ENCODE peak calls at places on chromosomes 1 and 21, in five cellular contexts. H, P, N, S and O are unnamed samples.

GRCh38 chr1:220157738-220158137 is 63.8 kb downstream of the IARS2 start:
- DNase-seq in P (no peak), S (no peak), N (no peak), H (no peak), O (no peak)

GRCh38 chr21:44626673-44627143 is at the start of gene KRTAP10-9:
- DNase-seq in N (no peak), H (no peak), S (no peak), P (no peak), O (no peak)

GRCh38 chr1:186626969-186627368 is 53.3 kb downstream of the PTGS2 start:
- DNase-seq in P (no peak), H (no peak), S (no peak), N (no peak), O (no peak)

GRCh38 chr1:58887059-58887458 is 103.2 kb upstream of the JUN start:
- DNase-seq in H (no peak), S (no peak), P (no peak), N (no peak), O (no peak)

GRCh38 chr1:159307338-159307737 is 5.2 kb downstream of the FCER1A start:
- DNase-seq in N (no peak), S (no peak), P (no peak), H (no peak), O (no peak)

GRCh38 chr1:228868731-228869024 is 133.4 kb downstream of the RHOU start:
- DNase-seq in H (no peak), N (no peak), P (no peak), S (no peak), O (no peak)

GRCh38 chr1:213988639-213989070 is 882 bp downstream of the PROX1 start:
- DNase-seq in H (no peak), P (no peak), S (no peak), N (no peak), O (no peak)

GRCh38 chr1:223076382-223076781 is 66.7 kb downstream of the TLR5 start:
- DNase-seq in N (peak), P (no peak), H (no peak), S (no peak), O (no peak)

GRCh38 chr1:192609110-192610079 is 26.6 kb upstream of the RGS13 start:
- DNase-seq in P (peak), H (no peak), N (no peak), S (peak), O (no peak)

GRCh38 chr1:36222481-36223372 is 1.5 kb upstream of the THRAP3 start:
- DNase-seq in S (peak), N (no peak), P (no peak), H (no peak), O (no peak)

GRCh38 chr1:80441664-80442063 is 1359.1 kb upstream of the ADGRL2 start:
- DNase-seq in H (no peak), N (no peak), S (no peak), P (no peak), O (no peak)

GRCh38 chr1:20119351-20119750 is at the start of gene PLA2G2D:
- DNase-seq in P (no peak), S (peak), H (no peak), N (no peak), O (no peak)

GRCh38 chr1:61926597-61926996 is 184.3 kb downstream of the PATJ start:
- DNase-seq in P (no peak), H (no peak), S (no peak), N (no peak), O (no peak)

GRCh38 chr21:14096172-14096571 is 114.6 kb downstream of the LIPI start:
- DNase-seq in N (no peak), P (no peak), H (no peak), S (peak), O (no peak)

GRCh38 chr21:14088391-14088790 is 122.4 kb downstream of the LIPI start:
- DNase-seq in N (no peak), S (peak), H (no peak), P (no peak), O (no peak)

GRCh38 chr21:14095021-14095420 is 115.7 kb downstream of the LIPI start:
- DNase-seq in P (no peak), S (peak), N (no peak), H (no peak), O (no peak)

GRCh38 chr21:14096577-14096976 is 114.2 kb downstream of the LIPI start:
- DNase-seq in P (no peak), N (no peak), S (peak), H (no peak), O (no peak)

GRCh38 chr21:14092834-14093560 is 117.8 kb downstream of the LIPI start:
- DNase-seq in N (no peak), H (no peak), P (no peak), S (peak), O (no peak)
- TF ChIP-seq CTCF in N (no peak), H (no peak), P (no peak), S (no peak), O (no peak)

DNA sequence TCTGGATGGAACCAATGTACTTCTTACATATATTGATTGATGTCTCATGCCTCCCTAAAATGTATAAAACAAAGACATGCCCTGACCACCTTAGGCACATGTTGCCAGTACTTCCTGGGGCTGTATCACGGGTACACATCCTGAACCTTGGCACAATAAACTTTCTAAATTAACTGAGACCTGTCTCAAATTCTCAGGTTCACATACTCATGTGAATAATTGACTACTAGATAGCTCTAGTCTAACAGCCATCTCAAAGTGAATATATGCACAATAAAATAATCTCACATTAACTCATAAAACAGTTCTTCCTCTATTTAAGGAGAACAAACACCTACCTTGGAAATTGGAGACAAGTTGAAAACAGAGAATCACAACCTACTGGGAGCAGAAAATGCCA is 5.6 kb downstream of the DNAI4 start:
- DNase-seq in N (no peak), S (no peak), H (no peak), P (no peak), O (no peak)
- TF ChIP-seq CTCF in N (no peak), S (no peak), H (no peak), P (no peak), O (no peak)

DNA sequence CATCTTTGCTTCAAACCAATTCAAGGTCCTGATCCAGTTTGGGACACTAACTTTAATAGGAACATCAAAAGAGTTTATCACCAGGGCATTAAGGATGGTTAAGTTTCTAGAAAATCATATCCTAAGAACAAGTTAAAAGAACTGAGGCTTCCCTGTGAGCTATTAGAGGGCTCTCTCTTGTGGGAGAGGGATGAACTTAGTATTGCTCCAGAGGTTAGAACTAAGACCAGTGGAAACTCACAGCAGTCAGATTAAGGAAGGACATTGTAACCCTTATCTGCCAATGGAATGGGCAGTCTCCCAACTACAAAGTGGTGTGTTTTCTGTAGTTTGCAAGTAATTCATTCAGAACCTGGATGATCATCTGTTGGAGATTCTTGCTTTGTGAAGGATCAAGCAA is 36.8 kb downstream of the UBE2U start:
- DNase-seq in N (no peak), H (no peak), S (no peak), P (no peak), O (no peak)
- TF ChIP-seq CTCF in N (no peak), H (no peak), S (no peak), P (no peak), O (peak)

GRCh38 chr21:26965091-26965566 is 1.8 kb downstream of the ADAMTS5 start:
- DNase-seq in S (no peak), P (no peak), H (no peak), N (no peak), O (no peak)

GRCh38 chr21:26964379-26964778 is 2.5 kb downstream of the ADAMTS5 start:
- DNase-seq in S (peak), H (no peak), P (peak), N (no peak), O (no peak)

GRCh38 chr21:26962516-26963305 is 4.2 kb downstream of the ADAMTS5 start:
- DNase-seq in S (no peak), N (no peak), H (no peak), P (no peak), O (no peak)

GRCh38 chr21:26958792-26959191 is 8.1 kb downstream of the ADAMTS5 start:
- DNase-seq in N (no peak), S (no peak), H (no peak), P (no peak), O (no peak)

DNA sequence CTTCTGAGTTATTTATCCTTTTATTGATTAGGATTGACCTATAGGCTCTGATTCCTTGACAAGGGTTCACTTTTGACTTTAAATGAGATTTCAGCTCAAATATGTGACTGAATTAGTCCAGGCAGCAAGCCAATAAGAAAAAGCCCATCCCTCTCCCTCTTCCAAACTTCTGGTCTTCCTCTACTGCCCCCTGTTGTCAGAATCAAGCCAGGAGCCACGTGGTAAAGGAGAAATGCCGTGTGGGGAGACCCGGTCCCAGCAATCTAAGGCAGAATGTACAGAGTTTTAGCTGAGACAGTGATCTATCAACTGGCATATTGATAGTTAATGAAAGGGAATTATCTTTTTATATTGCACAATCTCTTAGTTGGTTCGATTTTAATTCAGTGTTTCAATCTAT is 5.2 kb downstream of the ADAMTS5 start:
- DNase-seq in N (no peak), S (no peak), H (peak), P (no peak), O (no peak)
- TF ChIP-seq CTCF in N (peak), S (no peak), H (peak), P (no peak), O (no peak)